ENCODE peak calls at places on chromosomes 1 and 21, in six cellular contexts. J is pancreas, S is IMR-90, O is lower lobe of right lung, P is mesenchymal stem cell, I is HL-60. Q is an unnamed sample. For H3K27me3, the result is how much of the 10 kb centered on the place peaks cover.

GRCh38 chr1:226638608-226639007 is 90.0 kb downstream of the STUM start:
- DNase-seq in P (no peak), J (peak), I (no peak), O (peak), S (no peak), Q (peak)

GRCh38 chr1:106944721-106945120 is 111.8 kb upstream of the PRMT6 start:
- DNase-seq in J (no peak), S (peak), O (no peak), P (no peak), I (no peak), Q (no peak)

GRCh38 chr1:61081637-61082335 is 575 bp upstream of the NFIA start:
- DNase-seq in S (peak), I (no peak), P (peak), O (peak), J (peak), Q (no peak)

GRCh38 chr1:62241357-62242131 is 46.9 kb downstream of the L1TD1 start:
- DNase-seq in I (no peak), S (no peak), J (peak), O (peak), P (peak), Q (no peak)

GRCh38 chr21:27190601-27191000 is 223.7 kb upstream of the ADAMTS5 start:
- DNase-seq in P (no peak), O (no peak), S (peak), I (no peak), J (no peak), Q (no peak)

GRCh38 chr1:76901158-76901767 is 34.0 kb downstream of the ST6GALNAC5 start:
- DNase-seq in J (no peak), S (peak), O (no peak), P (peak), I (peak), Q (no peak)

GRCh38 chr1:240021709-240022108 is 70.0 kb upstream of the FMN2 start:
- DNase-seq in P (no peak), O (no peak), I (no peak), S (no peak), J (no peak), Q (no peak)

GRCh38 chr1:77948841-77949424 is 29.9 kb downstream of the FUBP1 start:
- DNase-seq in O (no peak), J (no peak), P (peak), S (peak), I (no peak), Q (no peak)

GRCh38 chr1:98104285-98104684 is 183.5 kb upstream of the DPYD start:
- DNase-seq in S (peak), J (no peak), O (no peak), P (peak), I (no peak), Q (no peak)

GRCh38 chr1:54971317-54971791 is 9.1 kb upstream of the TMEM61 start:
- DNase-seq in S (peak), I (no peak), O (no peak), P (no peak), J (no peak), Q (no peak)

GRCh38 chr21:45975017-45975595 is 6.5 kb upstream of the COL6A1 start:
- DNase-seq in P (peak), O (peak), I (no peak), S (peak), J (peak), Q (peak)

DNA sequence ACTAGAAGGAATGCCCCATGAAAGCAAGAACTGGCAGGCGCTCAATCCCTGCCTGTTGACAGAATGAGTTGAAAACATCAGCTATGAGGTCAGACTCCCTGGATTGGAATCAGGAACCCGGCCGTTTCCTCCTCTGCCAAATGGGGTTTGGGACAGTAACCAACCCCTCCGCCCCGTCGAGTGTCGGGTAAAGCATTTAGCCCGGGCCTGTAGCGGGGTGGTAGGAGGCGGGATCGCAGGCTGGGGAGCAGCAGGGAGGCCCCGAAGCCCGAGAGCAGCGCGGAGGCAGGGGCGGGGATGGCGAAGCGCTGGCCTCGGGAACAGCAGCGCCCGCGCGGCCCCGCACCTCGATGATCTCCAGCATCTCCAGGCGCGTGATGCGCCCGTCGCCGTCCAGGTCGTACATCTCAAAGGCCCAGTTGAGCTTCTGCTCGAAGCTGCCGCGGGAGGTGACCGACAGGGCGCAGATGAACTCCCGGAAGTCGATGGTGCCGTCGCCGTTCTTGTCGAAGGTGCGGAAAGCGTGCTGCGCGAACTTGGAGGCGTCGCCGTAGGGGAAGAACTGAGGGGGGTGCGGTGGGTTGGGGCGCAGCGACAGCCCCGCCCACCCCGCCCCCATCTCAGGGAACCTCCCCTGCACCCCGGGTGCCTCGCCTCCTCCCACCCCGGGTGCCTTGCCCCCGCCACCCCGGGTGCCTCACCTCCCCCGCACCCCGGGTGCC is 7.5 kb downstream of the HPCAL4 start:
- DNase-seq in P (no peak), S (no peak), I (no peak), J (no peak), O (no peak), Q (no peak)
- H3K27me3 ChIP-seq in P (half or more), S (half or more), I (under half), J (under half), O (under half), Q (under half)

DNA sequence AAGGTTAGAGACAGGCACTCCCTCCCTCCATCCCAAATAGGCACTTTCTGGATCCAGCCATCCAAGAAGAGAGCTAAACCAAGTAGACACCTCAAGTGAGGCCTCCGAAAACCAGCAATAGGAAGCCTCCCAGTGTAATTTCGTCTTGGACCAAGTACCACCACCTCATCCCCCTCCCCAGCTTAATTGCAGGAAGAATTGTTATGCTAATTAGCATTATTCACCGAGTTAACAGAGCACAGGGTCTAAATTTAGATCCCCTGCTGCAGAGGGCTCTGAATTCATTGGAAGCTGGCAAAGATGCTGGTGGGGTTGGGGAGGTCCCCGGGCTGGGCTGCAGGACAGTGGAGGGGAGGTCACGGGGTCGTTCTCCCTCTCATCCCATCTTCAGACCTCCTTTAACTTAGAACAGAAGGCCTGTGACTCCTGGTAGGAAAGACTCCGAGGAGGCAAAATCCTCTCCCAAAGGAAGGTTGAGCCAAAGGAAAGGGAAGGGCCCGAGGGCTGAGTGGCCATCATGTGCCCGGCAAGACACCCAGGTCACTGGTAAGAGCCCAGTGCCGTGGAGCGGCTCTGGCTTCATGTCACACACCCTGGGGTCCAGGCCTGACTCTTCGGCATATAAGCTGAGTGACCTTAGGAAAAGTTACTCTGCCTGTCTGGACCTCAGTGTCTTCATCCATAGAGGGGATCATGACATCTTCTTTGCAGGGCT is 209.2 kb upstream of the GRIK3 start:
- DNase-seq in O (no peak), P (no peak), S (no peak), I (no peak), J (no peak), Q (no peak)
- H3K27me3 ChIP-seq in O (under half), P (under half), S (under half), I (under half), J (under half), Q (under half)

GRCh38 chr1:206068314-206068713 is 15.3 kb downstream of the RHEX start:
- DNase-seq in O (no peak), I (no peak), J (no peak), P (no peak), S (no peak), Q (no peak)

GRCh38 chr1:206066479-206067171 is 13.7 kb downstream of the RHEX start:
- DNase-seq in S (no peak), I (no peak), J (no peak), O (no peak), P (peak), Q (no peak)

GRCh38 chr1:206074839-206075238 is 21.9 kb downstream of the RHEX start:
- DNase-seq in P (peak), O (no peak), S (no peak), J (no peak), I (no peak), Q (no peak)

GRCh38 chr1:206067486-206068302 is 14.7 kb downstream of the RHEX start:
- DNase-seq in P (no peak), S (no peak), I (no peak), J (no peak), O (no peak), Q (no peak)

DNA sequence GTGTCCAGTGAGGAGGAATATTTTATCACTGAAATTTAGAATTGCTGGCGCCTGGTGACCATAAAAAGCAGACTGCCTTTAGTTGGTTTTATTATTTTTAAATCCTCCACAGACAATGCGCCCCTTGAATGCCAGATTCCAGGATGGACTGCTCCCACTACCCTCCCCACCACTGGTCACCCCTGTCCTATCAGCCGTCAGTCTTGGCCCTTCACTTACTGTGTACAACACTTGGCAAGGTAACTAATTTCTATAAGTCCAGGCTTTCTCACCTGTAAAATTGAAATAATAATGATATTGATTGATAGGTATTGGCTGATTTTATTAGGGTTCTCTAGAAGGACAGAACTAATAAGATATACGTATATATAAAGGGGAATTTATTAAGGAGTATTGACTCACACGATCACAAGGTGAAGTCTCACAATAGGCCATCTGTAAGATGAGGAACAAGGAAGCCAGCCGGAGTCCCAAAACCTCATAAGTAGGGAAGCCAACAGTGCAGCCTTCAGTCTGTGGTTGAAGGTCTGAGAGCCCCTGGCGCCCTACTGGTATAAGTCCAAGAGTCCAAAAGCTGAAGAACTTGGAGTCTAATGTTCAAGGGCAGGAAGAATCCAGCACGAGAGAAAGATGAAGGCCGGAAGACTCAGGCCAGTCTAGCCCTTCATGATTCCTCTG is 17.8 kb downstream of the RHEX start:
- DNase-seq in P (no peak), I (no peak), J (no peak), S (no peak), O (no peak), Q (no peak)
- H3K27me3 ChIP-seq in P (under half), I (under half), J (under half), S (under half), O (under half), Q (under half)

GRCh38 chr1:185964946-185965345 is 230.8 kb downstream of the HMCN1 start:
- DNase-seq in J (no peak), O (no peak), S (peak), I (no peak), P (peak), Q (no peak)
- H3K27me3 ChIP-seq in J (under half), O (under half), S (under half), I (under half), P (under half), Q (under half)

GRCh38 chr1:22216210-22216883 is 73.5 kb upstream of the WNT4 start:
- DNase-seq in P (peak), S (no peak), J (no peak), O (peak), I (no peak), Q (no peak)

GRCh38 chr1:22208973-22209378 is 66.1 kb upstream of the WNT4 start:
- DNase-seq in O (no peak), S (no peak), P (no peak), I (no peak), J (no peak), Q (peak)

GRCh38 chr1:22210636-22211035 is 67.7 kb upstream of the WNT4 start:
- DNase-seq in S (no peak), J (no peak), I (no peak), P (no peak), O (no peak), Q (no peak)

GRCh38 chr1:22210176-22210575 is 67.3 kb upstream of the WNT4 start:
- DNase-seq in P (no peak), I (no peak), O (no peak), J (no peak), S (no peak), Q (peak)

DNA sequence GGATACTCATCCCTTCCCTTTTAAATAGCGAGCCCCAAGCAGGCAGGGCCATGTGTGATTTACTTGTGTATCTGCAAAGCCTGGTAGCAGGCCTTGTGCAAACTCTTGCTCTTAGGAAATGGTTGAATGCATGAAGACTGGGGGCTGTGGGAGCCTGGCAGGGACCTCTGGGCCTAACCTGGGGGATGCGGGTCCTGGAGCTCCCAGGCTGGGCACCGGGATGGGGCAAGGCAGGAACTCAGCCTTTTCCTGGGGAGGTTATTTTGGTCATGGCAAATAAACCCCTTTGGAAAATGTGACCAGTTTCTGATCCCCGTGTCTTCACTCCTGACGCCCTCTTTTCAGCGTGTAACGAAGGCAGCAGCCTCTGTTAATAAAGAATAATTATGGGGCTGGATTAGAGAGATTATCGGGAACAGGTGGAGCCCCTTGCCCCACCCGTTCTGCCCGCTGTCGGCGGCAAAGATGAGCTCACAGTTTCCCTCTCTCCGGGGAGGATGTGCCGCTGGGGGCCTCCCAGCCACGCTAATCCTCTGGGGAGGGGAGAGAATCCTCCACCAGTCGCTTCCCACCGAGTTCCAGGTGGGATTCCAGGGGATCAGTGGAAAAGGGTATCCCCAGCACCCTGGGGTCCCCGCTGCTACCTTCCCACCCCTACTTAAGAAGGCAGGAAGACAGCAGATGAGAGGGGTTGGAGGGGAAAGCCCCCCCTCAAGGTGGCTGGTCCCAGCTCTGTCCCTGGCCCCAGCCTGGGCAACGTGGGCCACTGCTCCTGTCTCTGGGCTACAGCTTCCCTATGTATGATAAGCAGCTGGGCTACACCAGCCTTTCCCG is 69.7 kb upstream of the WNT4 start:
- DNase-seq in P (no peak), O (no peak), S (no peak), I (no peak), J (no peak), Q (no peak)
- H3K27me3 ChIP-seq in P (half or more), O (half or more), S (half or more), I (under half), J (under half), Q (under half)

Q was measured in dorsolateral prefrontal cortex.